ENCODE peak calls at places on chromosomes 2 and 18, in ten cellular contexts. C is HEK293T; W is PC-3; U is lower lobe of right lung; F is C1 segment of cervical spinal cord; K is small intestine; G is activated T-cell treated with anti-CD3 and anti-CD28 coated beads for 1 hour; R is B cell; A is glutamatergic neuron; T is stimulated activated CD8-positive, alpha-beta memory T cell treated with anti-CD3 and anti-CD28 coated beads, Interleukin-7, amount 100 ng/mL, for 4 hours. B is an unnamed sample.

GRCh38 chr2:238269741-238270140 is 18.7 kb downstream of the PER2 start:
- DNase-seq in C (no peak), W (no peak), U (peak; percentile 12), F (no peak), K (no peak), G (no peak), R (no peak), A (peak; percentile 4), T (no peak), B (peak; percentile 13)

GRCh38 chr2:160252278-160252887 is 52.3 kb upstream of the ITGB6 start:
- DNase-seq in C (peak; percentile 33), W (peak; percentile 75), U (no peak), F (no peak), K (peak; percentile 48), G (no peak), R (peak; percentile 21), A (no peak), T (no peak), B (no peak)

GRCh38 chr2:111209045-111209514 is 88.4 kb downstream of the BCL2L11 start:
- DNase-seq in C (no peak), W (peak; percentile 52), U (no peak), F (no peak), K (no peak), G (no peak), R (no peak), A (no peak), T (no peak), B (no peak)

GRCh38 chr2:190713476-190713875 is 64.6 kb downstream of the NAB1 start:
- DNase-seq in C (no peak), W (no peak), U (no peak), F (no peak), K (no peak), G (no peak), R (no peak), A (no peak), T (no peak), B (no peak)

GRCh38 chr2:4895376-4895775 is 796.8 kb upstream of the SOX11 start:
- DNase-seq in C (no peak), W (peak; percentile 26), U (no peak), F (no peak), K (no peak), G (no peak), R (no peak), A (no peak), T (no peak), B (no peak)

GRCh38 chr2:99481941-99482340 is 7.9 kb downstream of the REV1 start:
- DNase-seq in C (peak; percentile 60), W (no peak), U (no peak), F (no peak), K (peak; percentile 49), G (no peak), R (no peak), A (no peak), T (no peak), B (no peak)

GRCh38 chr2:65277118-65277517 is 49.5 kb downstream of the ACTR2 start:
- DNase-seq in C (no peak), W (no peak), U (no peak), F (no peak), K (no peak), G (no peak), R (no peak), A (no peak), T (no peak), B (no peak)

GRCh38 chr2:120560330-120560729 is 175.3 kb upstream of the GLI2 start:
- DNase-seq in C (no peak), W (no peak), U (no peak), F (no peak), K (no peak), G (no peak), R (no peak), A (no peak), T (no peak), B (no peak)

GRCh38 chr2:177193240-177193639 is 19.4 kb upstream of the HNRNPA3 start:
- DNase-seq in C (no peak), W (no peak), U (no peak), F (no peak), K (no peak), G (no peak), R (no peak), A (no peak), T (no peak), B (no peak)

GRCh38 chr2:66507673-66508127 is 72.8 kb downstream of the MEIS1 start:
- DNase-seq in C (peak; percentile 55), W (no peak), U (no peak), F (no peak), K (no peak), G (no peak), R (no peak), A (peak; percentile 22), T (no peak), B (no peak)

GRCh38 chr2:20343128-20343527 is 7.5 kb downstream of the PUM2 start:
- DNase-seq in C (no peak), W (no peak), U (no peak), F (no peak), K (no peak), G (no peak), R (no peak), A (no peak), T (no peak), B (no peak)

GRCh38 chr2:70070557-70071268 is 16.6 kb upstream of the PCBP1 start:
- DNase-seq in C (peak; percentile 87), W (peak; percentile 83), U (peak; percentile 52), F (peak; percentile 72), K (peak; percentile 93), G (peak; percentile 39), R (peak; percentile 75), A (peak; percentile 34), T (peak; percentile 23), B (no peak)

GRCh38 chr2:102106133-102106556 is 36.4 kb upstream of the IL1R1 start:
- DNase-seq in C (no peak), W (peak; percentile 45), U (no peak), F (no peak), K (no peak), G (no peak), R (no peak), A (no peak), T (no peak), B (no peak)

GRCh38 chr2:158221055-158222021 is 119.7 kb downstream of the UPP2 start:
- DNase-seq in C (no peak), W (no peak), U (no peak), F (no peak), K (no peak), G (no peak), R (no peak), A (no peak), T (no peak), B (no peak)

GRCh38 chr2:62991605-62992004 is 59.0 kb upstream of the OTX1 start:
- DNase-seq in C (no peak), W (no peak), U (no peak), F (no peak), K (no peak), G (no peak), R (no peak), A (no peak), T (no peak), B (no peak)

GRCh38 chr2:136932700-136933099 is 167.4 kb downstream of the THSD7B start:
- DNase-seq in C (peak; percentile 51), W (peak; percentile 61), U (no peak), F (no peak), K (no peak), G (no peak), R (no peak), A (peak; percentile 40), T (no peak), B (no peak)

GRCh38 chr18:45935591-45936335 is 31.4 kb downstream of the EPG5 start:
- DNase-seq in C (no peak), W (no peak), U (no peak), F (no peak), K (peak; percentile 3), G (no peak), R (no peak), A (no peak), T (no peak), B (no peak)

GRCh38 chr2:39701137-39701536 is 35.4 kb downstream of the TMEM178A start:
- DNase-seq in C (no peak), W (no peak), U (no peak), F (no peak), K (no peak), G (no peak), R (no peak), A (no peak), T (no peak), B (no peak)

GRCh38 chr2:134252092-134252775 is 1.6 kb upstream of the MGAT5 start:
- DNase-seq in C (no peak), W (no peak), U (no peak), F (no peak), K (no peak), G (no peak), R (peak; percentile 55), A (no peak), T (no peak), B (no peak)

GRCh38 chr18:66066191-66066590 is 315.4 kb downstream of the CDH7 start:
- DNase-seq in C (no peak), W (no peak), U (no peak), F (no peak), K (no peak), G (no peak), R (no peak), A (no peak), T (no peak), B (no peak)

GRCh38 chr2:233919938-233920337 is 2.8 kb downstream of the TRPM8 start:
- DNase-seq in C (no peak), W (peak; percentile 64), U (no peak), F (no peak), K (no peak), G (no peak), R (no peak), A (no peak), T (no peak), B (no peak)

GRCh38 chr2:36708119-36708741 is 11.7 kb downstream of the VIT start:
- DNase-seq in C (no peak), W (peak; percentile 48), U (no peak), F (no peak), K (no peak), G (no peak), R (no peak), A (no peak), T (no peak), B (no peak)

GRCh38 chr2:12854001-12854530 is 137.3 kb downstream of the TRIB2 start:
- DNase-seq in C (no peak), W (no peak), U (no peak), F (no peak), K (no peak), G (no peak), R (no peak), A (no peak), T (no peak), B (no peak)

GRCh38 chr2:159963700-159964099 is 98.7 kb downstream of the PLA2R1 start:
- DNase-seq in C (no peak), W (no peak), U (no peak), F (no peak), K (no peak), G (no peak), R (no peak), A (no peak), T (no peak), B (no peak)

GRCh38 chr18:2979871-2980606 is 32.9 kb downstream of the LPIN2 start:
- DNase-seq in C (no peak), W (no peak), U (peak; percentile 56), F (no peak), K (peak; percentile 42), G (no peak), R (no peak), A (no peak), T (no peak), B (no peak)

GRCh38 chr2:218224206-218224605 is 7.2 kb downstream of the ARPC2 start:
- DNase-seq in C (no peak), W (no peak), U (no peak), F (no peak), K (no peak), G (no peak), R (no peak), A (no peak), T (no peak), B (no peak)

GRCh38 chr2:119316066-119316465 is 50.6 kb downstream of the C2orf76 start:
- DNase-seq in C (no peak), W (no peak), U (no peak), F (no peak), K (no peak), G (no peak), R (no peak), A (no peak), T (no peak), B (no peak)

GRCh38 chr2:164205347-164205746 is 415.9 kb downstream of the GRB14 start:
- DNase-seq in C (no peak), W (peak; percentile 66), U (no peak), F (no peak), K (no peak), G (no peak), R (no peak), A (no peak), T (no peak), B (no peak)

B was measured in left lung.